ENCODE peak calls at places on chromosomes 2 and 18, in four cellular contexts. Q is HCT116, D is neural progenitor cell, K is BE2C. S is an unnamed sample. For H3K27me3, the result is how much of the 10 kb centered on the place peaks cover.

GRCh38 chr2:3692375-3692774 is 11.0 kb upstream of the DCDC2C start:
- DNase-seq in Q (peak), D (peak), K (no peak), S (no peak)

GRCh38 chr2:45353879-45354278 is 257.2 kb downstream of the SRBD1 start:
- DNase-seq in Q (no peak), D (no peak), K (no peak), S (peak)

GRCh38 chr2:108909917-108910515 is 79.0 kb downstream of the EDAR start:
- DNase-seq in Q (no peak), D (no peak), K (no peak), S (no peak)

GRCh38 chr18:45590546-45590945 is 24.7 kb upstream of the SLC14A2 start:
- DNase-seq in Q (no peak), D (no peak), K (no peak), S (no peak)

GRCh38 chr2:115165529-115166109 is 723.2 kb downstream of the DPP10 start:
- DNase-seq in Q (no peak), D (peak), K (no peak), S (peak)

GRCh38 chr18:59208602-59209001 is 11.4 kb upstream of the GRP start:
- DNase-seq in Q (no peak), D (no peak), K (no peak), S (no peak)

GRCh38 chr18:8288447-8289213 is 320.6 kb upstream of the RAB12 start:
- DNase-seq in Q (no peak), D (peak), K (no peak), S (no peak)

GRCh38 chr18:13660510-13660909 is 65.8 kb downstream of the FAM210A start:
- DNase-seq in Q (no peak), D (no peak), K (no peak), S (no peak)

GRCh38 chr18:71242981-71243380 is 954.1 kb downstream of the SOCS6 start:
- DNase-seq in Q (no peak), D (peak), K (no peak), S (no peak)

GRCh38 chr2:136327162-136327852 is 209.4 kb upstream of the CXCR4 start:
- DNase-seq in Q (no peak), D (no peak), K (peak), S (peak)

GRCh38 chr2:24886640-24887324 is 33.3 kb downstream of the ADCY3 start:
- DNase-seq in Q (no peak), D (no peak), K (no peak), S (no peak)

GRCh38 chr2:26668041-26668440 is 24.5 kb upstream of the KCNK3 start:
- DNase-seq in Q (no peak), D (no peak), K (no peak), S (no peak)

GRCh38 chr2:74767618-74768017 is 66.3 kb upstream of the HK2 start:
- DNase-seq in Q (no peak), D (no peak), K (no peak), S (peak)

GRCh38 chr18:8858888-8859511 is 153.6 kb downstream of the MTCL1 start:
- DNase-seq in Q (no peak), D (no peak), K (no peak), S (peak)

DNA sequence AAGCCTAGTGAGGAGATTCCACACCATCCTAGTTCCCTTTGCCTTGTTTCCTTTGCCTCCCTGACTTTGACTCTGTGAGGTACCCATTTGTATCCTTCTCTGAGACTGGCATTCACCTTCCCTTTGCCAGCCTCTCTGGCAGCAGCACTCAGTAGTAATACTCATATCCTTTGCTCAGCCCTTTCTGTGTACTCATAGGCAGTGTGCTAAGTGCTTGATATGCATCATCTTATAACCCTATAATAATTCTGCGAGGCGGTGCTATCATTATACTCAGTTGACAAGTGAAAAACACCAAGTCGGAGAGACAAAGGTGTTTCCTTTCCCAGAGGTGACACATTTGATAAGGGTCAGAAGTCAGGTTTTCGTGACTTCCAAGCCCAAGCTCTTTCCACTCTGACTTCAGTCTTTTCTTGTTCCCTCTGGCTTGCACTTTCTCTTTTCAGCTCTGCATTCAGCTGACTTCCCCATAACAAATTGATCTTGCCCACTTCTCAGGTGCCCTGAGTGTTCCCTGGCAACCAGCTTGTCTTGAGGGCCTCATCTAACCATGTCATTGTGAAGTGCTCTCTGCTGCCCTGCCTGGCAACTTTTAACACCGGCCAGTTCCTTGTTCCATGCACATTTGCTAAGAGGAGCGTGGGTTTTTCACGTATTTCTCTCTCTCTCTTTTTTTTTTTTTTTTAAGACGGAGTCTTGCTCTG is 94.6 kb upstream of the UPP2 start:
- DNase-seq in Q (no peak), D (peak), K (no peak), S (no peak)
- TF ChIP-seq CTCF in Q (no peak), D (no peak), K (no peak), S (no peak)

DNA sequence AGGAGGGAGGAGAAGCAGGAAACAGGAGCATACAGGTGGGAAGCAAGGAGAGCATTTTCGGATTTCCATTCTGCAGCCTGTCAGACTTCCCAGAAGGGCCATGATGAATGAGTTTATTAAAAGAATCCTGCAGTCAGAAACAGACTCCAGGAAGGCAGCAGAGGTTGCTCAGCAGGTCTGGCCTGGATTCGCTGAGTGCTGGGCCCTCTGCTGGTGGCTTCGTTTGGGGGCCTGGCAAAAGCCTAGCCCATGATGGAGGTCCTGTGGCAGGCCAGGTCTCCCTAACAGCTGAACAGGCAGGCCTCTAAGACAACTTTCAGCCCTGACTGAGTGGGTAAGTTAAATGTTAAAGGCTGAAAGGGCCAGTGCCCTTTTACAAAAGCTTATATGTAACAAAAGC is 108.2 kb upstream of the CAPN13 start:
- DNase-seq in Q (peak), D (peak), K (peak), S (no peak)
- H3K4me3 ChIP-seq in Q (no peak), D (no peak), K (no peak), S (no peak)

DNA sequence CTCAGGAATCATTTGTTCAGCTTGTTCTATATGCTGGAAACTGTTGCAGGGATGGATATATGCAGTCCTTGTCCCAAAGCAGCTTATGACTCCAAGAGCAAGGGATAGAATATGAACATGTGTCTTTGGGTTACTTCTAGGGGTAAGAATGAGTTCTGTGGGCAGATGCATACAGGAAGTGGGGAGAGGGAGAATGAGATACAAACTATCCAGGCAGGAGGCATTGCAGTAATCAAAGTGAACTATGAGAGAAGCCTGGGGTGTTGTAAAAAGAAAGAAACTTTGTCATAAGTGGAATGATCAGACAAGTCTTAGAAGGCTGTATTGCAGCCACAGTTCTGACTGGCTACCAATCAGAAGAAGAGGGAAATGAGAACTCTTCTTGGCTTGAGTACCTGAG is 44.8 kb upstream of the RAB6D start:
- DNase-seq in Q (no peak), D (no peak), K (no peak), S (no peak)
- H3K27me3 ChIP-seq in Q (under half), D (under half), K (under half), S (under half)

GRCh38 chr2:101402637-101403036 is 15.3 kb upstream of the CREG2 start:
- DNase-seq in Q (no peak), D (no peak), K (no peak), S (no peak)

GRCh38 chr2:101403745-101404144 is 16.4 kb upstream of the CREG2 start:
- DNase-seq in Q (no peak), D (no peak), K (no peak), S (no peak)

GRCh38 chr2:101400516-101401315 is 13.4 kb upstream of the CREG2 start:
- DNase-seq in Q (no peak), D (peak), K (no peak), S (no peak)

GRCh38 chr2:101401316-101401660 is 14.0 kb upstream of the CREG2 start:
- DNase-seq in Q (no peak), D (no peak), K (no peak), S (no peak)

DNA sequence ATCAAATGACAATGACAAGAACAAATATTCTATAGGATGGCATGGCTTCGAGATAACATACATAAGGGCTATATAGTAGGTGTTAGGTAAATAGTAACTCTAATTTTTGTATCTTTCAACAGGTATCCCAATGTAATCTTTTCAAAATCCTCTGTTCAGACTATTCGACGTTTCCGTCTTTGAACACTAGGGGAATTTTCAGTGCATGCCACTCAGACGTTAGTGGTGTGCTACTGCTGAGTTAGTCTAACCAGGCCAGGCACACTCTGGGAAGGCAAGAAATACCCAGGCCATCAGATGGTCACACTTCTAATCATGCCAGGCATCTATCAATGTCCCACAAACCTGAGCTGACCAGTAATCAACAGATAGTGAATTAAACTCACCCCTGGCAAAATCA is 14.6 kb upstream of the CREG2 start:
- DNase-seq in Q (no peak), D (no peak), K (no peak), S (no peak)
- TF ChIP-seq CTCF in Q (peak), D (peak), K (peak), S (peak)